ENCODE peak calls at places on chromosomes 6 and 20, in seven cellular contexts. A is aorta; W is effector memory CD4-positive, alpha-beta T cell; U is CD8-positive, alpha-beta T cell; L is lower lobe of right lung; R is left ventricle myocardium inferior; S is endothelial cell of umbilical vein. M is an unnamed sample. For H3K4me1, the result is how much of the 10 kb centered on the place peaks cover.

GRCh38 chr20:60352580-60352979 is 394.4 kb downstream of the CDH26 start:
- DNase-seq in A (no peak), W (no peak), U (no peak), L (no peak), R (no peak), S (no peak), M (no peak)

GRCh38 chr20:25065625-25066338 is 7.8 kb upstream of the ACSS1 start:
- DNase-seq in A (peak), W (peak), U (peak), L (no peak), R (peak), S (peak), M (peak)

GRCh38 chr20:36574278-36575065 is 1.1 kb downstream of the TGIF2 start:
- DNase-seq in A (peak), W (peak), U (peak), L (peak), R (peak), S (peak), M (peak)

GRCh38 chr6:76026101-76026500 is 46.4 kb downstream of the IMPG1 start:
- DNase-seq in A (no peak), W (no peak), U (no peak), L (no peak), R (no peak), S (no peak), M (no peak)

GRCh38 chr20:19995220-19995863 is 21.8 kb upstream of the NAA20 start:
- DNase-seq in A (no peak), W (no peak), U (no peak), L (no peak), R (no peak), S (peak), M (peak)

GRCh38 chr6:56667336-56667735 is 24.6 kb upstream of the DST start:
- DNase-seq in A (no peak), W (no peak), U (no peak), L (no peak), R (no peak), S (no peak), M (no peak)

GRCh38 chr6:13760948-13761347 is 49.3 kb upstream of the RANBP9 start:
- DNase-seq in A (no peak), W (no peak), U (no peak), L (no peak), R (no peak), S (no peak), M (no peak)

GRCh38 chr6:29005183-29005885 is at the start of gene ZNF311:
- DNase-seq in A (peak), W (no peak), U (no peak), L (peak), R (peak), S (peak), M (peak)

GRCh38 chr6:111605100-111605748 is 454 bp downstream of the TRAF3IP2 start:
- DNase-seq in A (peak), W (no peak), U (no peak), L (peak), R (peak), S (peak), M (no peak)

GRCh38 chr20:61314326-61315010 is 62.4 kb downstream of the CDH4 start:
- DNase-seq in A (no peak), W (no peak), U (no peak), L (no peak), R (no peak), S (no peak), M (no peak)

GRCh38 chr20:22807646-22808045 is 223.3 kb upstream of the FOXA2 start:
- DNase-seq in A (no peak), W (no peak), U (no peak), L (no peak), R (no peak), S (no peak), M (no peak)

GRCh38 chr6:33633084-33633461 is 12.0 kb downstream of the ITPR3 start:
- DNase-seq in A (no peak), W (no peak), U (no peak), L (no peak), R (no peak), S (no peak), M (no peak)

GRCh38 chr6:33633462-33634158 is 12.5 kb downstream of the ITPR3 start:
- DNase-seq in A (peak), W (peak), U (peak), L (peak), R (peak), S (peak), M (peak)

GRCh38 chr6:33632603-33633039 is 11.5 kb downstream of the ITPR3 start:
- DNase-seq in A (peak), W (peak), U (peak), L (peak), R (no peak), S (peak), M (peak)

GRCh38 chr6:33630014-33630413 is 8.9 kb downstream of the ITPR3 start:
- DNase-seq in A (no peak), W (no peak), U (no peak), L (no peak), R (no peak), S (no peak), M (no peak)

GRCh38 chr6:33631971-33632585 is 11.0 kb downstream of the ITPR3 start:
- DNase-seq in A (no peak), W (no peak), U (no peak), L (no peak), R (no peak), S (no peak), M (no peak)
- H3K4me1 ChIP-seq in A (under half), W (under half), U (under half), L (half or more), R (half or more), S (under half), M (under half)

DNA sequence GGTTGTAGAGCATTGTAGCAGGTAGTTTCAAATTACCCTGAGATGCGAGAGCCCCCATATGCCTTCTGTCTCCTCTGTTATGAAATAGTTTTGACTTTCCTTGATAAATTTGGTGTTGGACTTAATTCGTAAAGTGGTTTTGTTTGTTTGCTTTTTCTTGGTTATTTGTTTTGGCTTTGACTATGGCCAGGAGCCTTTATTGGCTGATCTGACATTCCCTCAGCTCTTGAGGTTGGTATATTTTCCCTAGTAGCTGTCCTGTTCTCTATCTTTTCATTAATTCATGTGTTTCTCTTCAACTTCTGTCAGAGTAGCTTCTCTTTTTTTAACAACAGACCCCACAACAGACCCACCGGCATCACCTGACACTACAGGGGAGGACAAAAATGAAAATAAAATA is 457.4 kb upstream of the MANEA start:
- DNase-seq in A (no peak), W (no peak), U (no peak), L (no peak), R (no peak), S (no peak), M (no peak)
- H3K4me1 ChIP-seq in A (under half), W (under half), U (under half), L (under half), R (under half), S (under half), M (under half)

GRCh38 chr6:110522427-110522826 is 46.0 kb upstream of the SLC22A16 start:
- DNase-seq in A (no peak), W (no peak), U (no peak), L (no peak), R (no peak), S (no peak), M (no peak)

GRCh38 chr6:110518281-110518623 is 41.8 kb upstream of the SLC22A16 start:
- DNase-seq in A (no peak), W (no peak), U (no peak), L (no peak), R (no peak), S (no peak), M (no peak)

GRCh38 chr6:110520188-110520956 is 44.0 kb upstream of the SLC22A16 start:
- DNase-seq in A (no peak), W (no peak), U (no peak), L (no peak), R (no peak), S (no peak), M (no peak)

GRCh38 chr6:110523461-110524021 is 47.1 kb upstream of the SLC22A16 start:
- DNase-seq in A (no peak), W (no peak), U (no peak), L (no peak), R (no peak), S (peak), M (no peak)

GRCh38 chr6:110520992-110521543 is 44.7 kb upstream of the SLC22A16 start:
- DNase-seq in A (no peak), W (no peak), U (no peak), L (no peak), R (no peak), S (no peak), M (no peak)
- H3K4me1 ChIP-seq in A (under half), W (under half), U (under half), L (under half), R (under half), S (under half), M (under half)

DNA sequence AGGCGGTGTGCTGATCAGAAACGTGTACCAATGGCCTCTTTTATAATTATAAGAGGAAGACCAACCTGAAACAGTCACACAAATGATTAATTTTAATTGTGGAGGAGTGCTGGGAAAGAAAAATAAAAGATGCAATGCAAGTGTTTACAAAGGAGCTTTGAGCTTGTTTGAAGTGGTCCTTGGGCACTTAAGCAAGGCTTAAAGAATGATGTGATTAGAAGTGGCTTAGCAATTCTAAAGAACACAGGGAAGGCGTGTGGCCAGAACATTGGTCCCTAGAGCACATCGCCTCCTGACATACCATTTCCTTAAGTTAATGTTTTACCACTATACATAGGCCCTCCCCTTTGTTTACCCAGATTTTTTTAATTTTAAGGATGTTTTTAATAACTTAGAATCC is 26.1 kb downstream of the PTPN1 start:
- DNase-seq in A (no peak), W (no peak), U (no peak), L (no peak), R (no peak), S (no peak), M (no peak)
- H3K4me1 ChIP-seq in A (under half), W (under half), U (under half), L (half or more), R (half or more), S (under half), M (half or more)

GRCh38 chr6:37239950-37240713 is 17.4 kb upstream of the TBC1D22B start:
- DNase-seq in A (peak), W (peak), U (peak), L (peak), R (peak), S (peak), M (peak)
- H3K4me1 ChIP-seq in A (under half), W (under half), U (under half), L (under half), R (half or more), S (half or more), M (under half)

GRCh38 chr6:6696867-6697531 is 108.5 kb downstream of the LY86 start:
- DNase-seq in A (peak), W (no peak), U (no peak), L (peak), R (peak), S (peak), M (peak)

GRCh38 chr6:6694368-6694780 is 105.9 kb downstream of the LY86 start:
- DNase-seq in A (no peak), W (no peak), U (no peak), L (peak), R (no peak), S (no peak), M (no peak)

GRCh38 chr6:6694825-6695710 is 106.5 kb downstream of the LY86 start:
- DNase-seq in A (no peak), W (no peak), U (no peak), L (peak), R (peak), S (no peak), M (no peak)

GRCh38 chr6:6697620-6698019 is 109.1 kb downstream of the LY86 start:
- DNase-seq in A (no peak), W (no peak), U (no peak), L (no peak), R (no peak), S (peak), M (no peak)

DNA sequence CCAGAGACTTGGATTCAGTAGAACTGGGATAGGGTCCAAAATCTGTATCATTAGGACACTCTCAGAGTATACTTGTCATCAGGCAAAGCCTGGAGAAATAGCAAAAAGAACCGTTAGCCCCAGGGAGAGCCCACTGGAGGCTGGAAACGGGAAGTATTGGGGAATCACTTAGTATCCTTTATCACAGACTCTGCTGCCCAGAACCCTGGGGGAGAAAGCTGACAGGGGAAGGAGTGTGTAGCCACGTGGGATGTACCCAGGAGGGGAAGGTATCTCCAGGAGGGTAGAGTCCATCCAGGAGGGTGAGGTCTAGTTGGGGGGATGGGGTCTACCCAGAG is 107.2 kb downstream of the LY86 start:
- DNase-seq in A (no peak), W (no peak), U (no peak), L (no peak), R (no peak), S (no peak), M (no peak)
- H3K4me1 ChIP-seq in A (under half), W (under half), U (under half), L (half or more), R (half or more), S (under half), M (under half)

GRCh38 chr20:49700411-49701185 is 13.1 kb downstream of the B4GALT5 start:
- DNase-seq in A (no peak), W (no peak), U (no peak), L (no peak), R (no peak), S (peak), M (no peak)
- H3K4me1 ChIP-seq in A (under half), W (under half), U (under half), L (half or more), R (half or more), S (half or more), M (under half)

GRCh38 chr6:73451166-73452106 is 661 bp downstream of the CGAS start:
- DNase-seq in A (peak), W (peak), U (peak), L (peak), R (peak), S (peak), M (peak)
- H3K4me1 ChIP-seq in A (under half), W (under half), U (under half), L (under half), R (under half), S (under half), M (under half)

GRCh38 chr6:20203561-20204528 is 8.4 kb downstream of the MBOAT1 start:
- DNase-seq in A (no peak), W (no peak), U (no peak), L (no peak), R (no peak), S (no peak), M (no peak)
- H3K4me1 ChIP-seq in A (under half), W (under half), U (under half), L (half or more), R (half or more), S (under half), M (half or more)

M was measured in CD4-positive, CD25-positive, alpha-beta regulatory T cell.